ENCODE peak calls at places on chromosomes 3 and 15, in seven cellular contexts. P is Peyer's patch; N is testis; V is fibroblast of lung; M is sigmoid colon; T is IMR-90; O is CD8-positive, alpha-beta memory T cell. J is an unnamed sample.

GRCh38 chr15:40046721-40047412 is 7.9 kb upstream of the SRP14 start:
- DNase-seq in P (no peak), N (no peak), V (peak; percentile 86), M (peak; percentile 40), T (peak; percentile 84), O (no peak), J (no peak)

GRCh38 chr15:48897144-48897814 is 19.3 kb downstream of the EID1 start:
- DNase-seq in P (no peak), N (peak; percentile 55), V (peak; percentile 78), M (no peak), T (peak; percentile 82), O (no peak), J (no peak)

GRCh38 chr3:117355566-117355965 is 646.0 kb downstream of the TUSC7 start:
- DNase-seq in P (no peak), N (peak; percentile 25), V (peak; percentile 1), M (no peak), T (peak; percentile 22), O (no peak), J (no peak)

GRCh38 chr3:10978956-10979355 is 13.6 kb upstream of the SLC6A1 start:
- DNase-seq in P (no peak), N (no peak), V (no peak), M (no peak), T (no peak), O (no peak), J (no peak)

GRCh38 chr3:116000315-116000714 is 377.0 kb downstream of the GAP43 start:
- DNase-seq in P (no peak), N (no peak), V (peak; percentile 97), M (peak; percentile 62), T (peak; percentile 99), O (no peak), J (peak; percentile 69)

GRCh38 chr15:41603941-41604660 is 45.1 kb downstream of the TYRO3 start:
- DNase-seq in P (peak; percentile 52), N (peak; percentile 79), V (peak; percentile 91), M (peak; percentile 81), T (peak; percentile 91), O (peak; percentile 31), J (peak; percentile 53)

GRCh38 chr3:78004578-78004977 is 964.7 kb downstream of the ROBO2 start:
- DNase-seq in P (no peak), N (no peak), V (no peak), M (no peak), T (no peak), O (no peak), J (no peak)

GRCh38 chr3:111662907-111663306 is 67.8 kb upstream of the ZBED2 start:
- DNase-seq in P (no peak), N (no peak), V (no peak), M (no peak), T (no peak), O (no peak), J (no peak)

GRCh38 chr3:25696019-25696418 is 31.3 kb upstream of the TOP2B start:
- DNase-seq in P (no peak), N (no peak), V (no peak), M (no peak), T (no peak), O (no peak), J (no peak)

GRCh38 chr15:66565731-66566130 is at the start of gene LCTL:
- DNase-seq in P (no peak), N (no peak), V (peak; percentile 83), M (no peak), T (peak; percentile 72), O (no peak), J (no peak)

GRCh38 chr3:65796676-65797075 is 242.0 kb downstream of the MAGI1 start:
- DNase-seq in P (no peak), N (no peak), V (no peak), M (no peak), T (no peak), O (no peak), J (no peak)

GRCh38 chr15:38054488-38054887 is 120.0 kb downstream of the TMCO5A start:
- DNase-seq in P (no peak), N (no peak), V (peak; percentile 87), M (no peak), T (peak; percentile 81), O (no peak), J (peak; percentile 47)

GRCh38 chr3:72449551-72449950 is 398.7 kb downstream of the SHQ1 start:
- DNase-seq in P (no peak), N (no peak), V (peak; percentile 36), M (no peak), T (no peak), O (no peak), J (peak; percentile 80)

GRCh38 chr3:195286115-195286872 is 15.3 kb upstream of the XXYLT1 start:
- DNase-seq in P (no peak), N (no peak), V (peak; percentile 55), M (no peak), T (peak; percentile 88), O (no peak), J (no peak)

GRCh38 chr3:148727242-148727641 is 29.5 kb downstream of the AGTR1 start:
- DNase-seq in P (no peak), N (peak; percentile 70), V (no peak), M (no peak), T (no peak), O (no peak), J (no peak)

GRCh38 chr15:29889545-29890329 is 67.5 kb upstream of the TJP1 start:
- DNase-seq in P (no peak), N (no peak), V (no peak), M (no peak), T (no peak), O (no peak), J (no peak)

GRCh38 chr15:67109141-67110034 is 44.0 kb downstream of the SMAD3 start:
- DNase-seq in P (peak; percentile 64), N (no peak), V (peak; percentile 99), M (peak; percentile 86), T (peak; percentile 99), O (peak; percentile 32), J (peak; percentile 81)

GRCh38 chr3:98518816-98519215 is 3.9 kb downstream of the CLDND1 start:
- DNase-seq in P (no peak), N (no peak), V (no peak), M (no peak), T (no peak), O (no peak), J (no peak)

GRCh38 chr15:72797338-72797689 is 13.8 kb upstream of the ADPGK start:
- DNase-seq in P (no peak), N (no peak), V (no peak), M (no peak), T (no peak), O (no peak), J (no peak)

GRCh38 chr3:143152043-143152442 is 32.5 kb downstream of the CHST2 start:
- DNase-seq in P (no peak), N (no peak), V (no peak), M (no peak), T (no peak), O (no peak), J (no peak)

GRCh38 chr3:13666227-13666619 is 117.3 kb downstream of the FBLN2 start:
- DNase-seq in P (no peak), N (no peak), V (no peak), M (no peak), T (no peak), O (no peak), J (no peak)

GRCh38 chr3:106428565-106428994 is 559.8 kb upstream of the CBLB start:
- DNase-seq in P (no peak), N (no peak), V (peak; percentile 100), M (peak; percentile 82), T (peak; percentile 100), O (no peak), J (peak; percentile 98)

GRCh38 chr3:184300377-184300717 is 1.3 kb downstream of the PSMD2 start:
- DNase-seq in P (no peak), N (no peak), V (peak; percentile 72), M (no peak), T (peak; percentile 75), O (no peak), J (no peak)
- H3K36me3 ChIP-seq in P (no peaks in the 10 kb centered on the region), N (no peaks in the 10 kb centered on the region), V (peaks cover 12% of the 10 kb centered on the region), M (peaks cover 52% of the 10 kb centered on the region), T (peaks cover 41% of the 10 kb centered on the region), O (peaks cover 45% of the 10 kb centered on the region), J (peaks cover 20% of the 10 kb centered on the region)

GRCh38 chr3:73786346-73786807 is 161.6 kb upstream of the PDZRN3 start:
- DNase-seq in P (no peak), N (no peak), V (peak; percentile 95), M (no peak), T (peak; percentile 97), O (no peak), J (peak; percentile 78)
- H3K4me3 ChIP-seq in P (no peak overlapping the region), N (no peak overlapping the region), V (no peak overlapping the region), M (no peak overlapping the region), T (no peak overlapping the region), O (no peak overlapping the region), J (no peak overlapping the region)

GRCh38 chr15:79180318-79180717 is 89.7 kb upstream of the RASGRF1 start:
- DNase-seq in P (no peak), N (no peak), V (no peak), M (no peak), T (no peak), O (no peak), J (no peak)
- H3K27me3 ChIP-seq in P (no peaks in the 10 kb centered on the region), N (no peaks in the 10 kb centered on the region), V (no peaks in the 10 kb centered on the region), M (no peaks in the 10 kb centered on the region), T (no peaks in the 10 kb centered on the region), O (no peaks in the 10 kb centered on the region), J (peaks cover 3% of the 10 kb centered on the region)

DNA sequence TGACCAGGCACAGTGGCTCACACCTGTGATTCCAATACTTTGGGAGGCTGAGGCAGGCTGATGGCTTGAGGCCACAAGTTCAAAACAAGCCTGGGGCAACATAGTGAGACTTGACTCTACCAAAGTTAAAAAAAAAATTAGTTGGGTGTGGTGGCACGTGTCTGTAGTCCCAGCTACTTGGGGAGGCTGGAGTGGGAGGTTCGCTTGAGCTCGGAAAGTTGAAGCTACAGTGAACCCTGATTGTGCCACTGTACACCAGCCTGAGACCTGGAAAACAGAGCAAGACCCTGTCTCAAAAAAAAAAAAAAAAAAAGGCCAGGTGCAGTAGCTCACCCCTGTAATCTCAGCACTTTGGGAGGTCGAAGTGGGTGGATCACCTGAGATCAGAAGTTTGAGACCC is 3.1 kb downstream of the CDC25A start:
- DNase-seq in P (no peak), N (no peak), V (no peak), M (no peak), T (no peak), O (no peak), J (no peak)
- H3K36me3 ChIP-seq in P (no peaks in the 10 kb centered on the region), N (no peaks in the 10 kb centered on the region), V (no peaks in the 10 kb centered on the region), M (no peaks in the 10 kb centered on the region), T (peaks cover 12% of the 10 kb centered on the region), O (no peaks in the 10 kb centered on the region), J (peaks cover 5% of the 10 kb centered on the region)

J was measured in BJ.